ENCODE peak calls at places on chromosomes 1 and 21, in ten cellular contexts. T is esophagus squamous epithelium, Q is Peyer's patch, X is prostate gland, S is GM12892, H is A549, I is endothelial cell of umbilical vein, Y is ovary, R is breast epithelium, O is lower leg skin. E is an unnamed sample.

GRCh38 chr1:30883389-30884172 is 25.0 kb downstream of the SDC3 start:
- DNase-seq in H (no peak), X (no peak), T (no peak), Y (no peak), Q (no peak), R (no peak), I (no peak), S (no peak), O (no peak), E (no peak)

GRCh38 chr1:70685300-70686286 is 274.5 kb downstream of the CTH start:
- DNase-seq in S (peak), I (peak), Y (peak), H (peak), O (peak), Q (no peak), R (no peak), X (peak), T (no peak), E (peak)

GRCh38 chr1:58592521-58593134 is 15.6 kb upstream of the TACSTD2 start:
- DNase-seq in T (no peak), I (peak), S (no peak), Y (peak), Q (no peak), H (peak), X (peak), R (no peak), O (no peak), E (peak)

GRCh38 chr1:234401658-234402057 is 28.4 kb downstream of the COA6 start:
- DNase-seq in Q (no peak), I (no peak), X (no peak), R (no peak), H (no peak), S (no peak), O (no peak), T (no peak), Y (no peak), E (no peak)

GRCh38 chr1:248696261-248696660 is 6.3 kb downstream of the OR14I1 start:
- DNase-seq in H (peak), S (no peak), X (no peak), Q (no peak), T (no peak), R (no peak), Y (no peak), O (no peak), I (no peak), E (no peak)

GRCh38 chr1:224454337-224455055 is 19.9 kb upstream of the WDR26 start:
- DNase-seq in I (no peak), X (peak), Q (no peak), Y (no peak), S (no peak), T (no peak), O (peak), H (no peak), R (no peak), E (no peak)

GRCh38 chr1:94037392-94038229 is 83.3 kb downstream of the ABCA4 start:
- DNase-seq in T (no peak), Q (no peak), Y (no peak), H (no peak), S (no peak), I (peak), O (no peak), R (no peak), X (no peak), E (no peak)

GRCh38 chr21:34156957-34157356 is 83.6 kb downstream of the MRPS6 start:
- DNase-seq in R (no peak), S (no peak), X (no peak), H (no peak), O (no peak), Q (no peak), T (no peak), I (no peak), Y (no peak), E (no peak)

GRCh38 chr1:12436817-12437599 is 181.0 kb downstream of the DHRS3 start:
- DNase-seq in T (no peak), I (peak), H (no peak), Q (no peak), R (no peak), Y (no peak), O (no peak), S (no peak), X (no peak), E (no peak)

GRCh38 chr1:27563407-27564263 is 40.3 kb downstream of the AHDC1 start:
- DNase-seq in O (no peak), H (peak), T (no peak), S (no peak), X (no peak), Y (peak), R (no peak), I (no peak), Q (no peak), E (peak)

GRCh38 chr1:108813326-108813725 is 43.6 kb downstream of the AKNAD1 start:
- DNase-seq in X (no peak), R (no peak), S (no peak), T (no peak), Y (no peak), O (no peak), Q (no peak), H (no peak), I (no peak), E (no peak)

GRCh38 chr1:26190373-26190987 is at the start of gene CATSPER4:
- DNase-seq in O (no peak), X (no peak), R (no peak), I (no peak), Q (no peak), T (no peak), Y (no peak), H (peak), S (no peak), E (no peak)

GRCh38 chr1:114609826-114610225 is 28.4 kb upstream of the BCAS2 start:
- DNase-seq in R (no peak), H (no peak), O (no peak), T (no peak), S (no peak), Q (no peak), X (no peak), I (no peak), Y (no peak), E (no peak)

GRCh38 chr1:18109756-18110597 is 2.4 kb downstream of the IGSF21 start:
- DNase-seq in O (peak), I (no peak), H (peak), T (no peak), R (peak), Q (no peak), X (peak), S (no peak), Y (peak), E (no peak)

GRCh38 chr1:72355899-72356298 is 73.6 kb upstream of the NEGR1 start:
- DNase-seq in S (no peak), O (no peak), H (no peak), R (no peak), I (no peak), Q (no peak), T (no peak), Y (no peak), X (no peak), E (no peak)

GRCh38 chr21:42858185-42858847 is 21.0 kb downstream of the WDR4 start:
- DNase-seq in X (no peak), Q (no peak), S (no peak), R (no peak), H (no peak), O (no peak), Y (peak), I (no peak), T (no peak), E (no peak)

GRCh38 chr1:176494436-176494835 is 31.5 kb downstream of the PAPPA2 start:
- DNase-seq in I (no peak), O (no peak), X (no peak), Y (no peak), T (no peak), Q (no peak), S (no peak), R (no peak), H (no peak), E (no peak)

GRCh38 chr21:43590220-43590619 is 69.1 kb downstream of the HSF2BP start:
- DNase-seq in Q (no peak), R (no peak), I (no peak), S (no peak), X (no peak), T (no peak), O (no peak), Y (no peak), H (no peak), E (no peak)

GRCh38 chr1:46757256-46757955 is 38.5 kb upstream of the EFCAB14 start:
- DNase-seq in O (no peak), I (no peak), S (no peak), T (no peak), R (peak), H (no peak), Q (no peak), Y (no peak), X (peak), E (no peak)

GRCh38 chr1:34884961-34885360 is 25.4 kb upstream of the SMIM12 start:
- DNase-seq in H (peak), Y (no peak), R (no peak), O (no peak), T (no peak), S (no peak), Q (no peak), I (no peak), X (no peak), E (no peak)

GRCh38 chr1:53313556-53313955 is 14.3 kb downstream of the LRP8 start:
- DNase-seq in S (no peak), T (no peak), Y (no peak), R (no peak), X (no peak), H (no peak), O (no peak), Q (no peak), I (no peak), E (no peak)

GRCh38 chr1:75615664-75616435 is 4.9 kb upstream of the SLC44A5 start:
- DNase-seq in R (no peak), T (no peak), I (peak), O (no peak), Y (peak), X (no peak), H (peak), Q (peak), S (peak), E (peak)

GRCh38 chr1:179923044-179923443 is 31.6 kb upstream of the CEP350 start:
- DNase-seq in R (no peak), T (no peak), Y (no peak), O (no peak), I (no peak), H (no peak), S (no peak), X (no peak), Q (no peak), E (no peak)

GRCh38 chr1:1425753-1426495 is 4.8 kb upstream of the ANKRD65 start:
- DNase-seq in X (no peak), Q (no peak), S (peak), I (no peak), Y (no peak), R (no peak), H (no peak), O (no peak), T (no peak), E (no peak)

GRCh38 chr1:202088216-202088615 is 34.5 kb upstream of the GPR37L1 start:
- DNase-seq in Y (no peak), I (no peak), R (no peak), H (no peak), Q (no peak), O (no peak), X (no peak), S (no peak), T (no peak), E (no peak)

GRCh38 chr1:166822385-166822784 is 16.9 kb upstream of the POGK start:
- DNase-seq in S (no peak), O (no peak), I (no peak), Y (no peak), X (no peak), R (no peak), Q (no peak), H (peak), T (no peak), E (no peak)

GRCh38 chr21:26212220-26212619 is 41.6 kb upstream of the APP start:
- DNase-seq in S (no peak), R (no peak), T (no peak), Q (no peak), X (no peak), I (no peak), O (no peak), Y (no peak), H (no peak), E (no peak)

GRCh38 chr1:106768501-106768900 is 288.0 kb upstream of the PRMT6 start:
- DNase-seq in H (no peak), Y (no peak), R (no peak), X (no peak), Q (no peak), T (no peak), S (no peak), I (no peak), O (no peak), E (no peak)

GRCh38 chr21:45801989-45802388 is 158.5 kb downstream of the PCBP3 start:
- DNase-seq in R (no peak), Q (no peak), H (no peak), T (no peak), O (no peak), I (no peak), X (no peak), S (no peak), Y (no peak), E (no peak)

GRCh38 chr1:40838045-40838979 is 23.9 kb downstream of the CITED4 start:
- DNase-seq in S (no peak), X (no peak), Q (no peak), I (no peak), H (no peak), Y (no peak), O (no peak), T (no peak), R (no peak), E (no peak)

GRCh38 chr1:9651565-9652378 is at the start of gene PIK3CD:
- DNase-seq in I (no peak), R (no peak), S (peak), Y (peak), H (no peak), T (no peak), X (no peak), Q (peak), O (no peak), E (no peak)

GRCh38 chr1:215444715-215445414 is 122.2 kb upstream of the KCTD3 start:
- DNase-seq in O (no peak), X (no peak), I (no peak), T (no peak), S (no peak), R (no peak), Y (no peak), H (no peak), Q (no peak), E (no peak)

GRCh38 chr21:45011426-45011825 is 63.0 kb upstream of the ADARB1 start:
- DNase-seq in T (no peak), H (no peak), Y (no peak), X (no peak), I (no peak), O (no peak), Q (no peak), R (no peak), S (no peak), E (no peak)

GRCh38 chr21:16588433-16588860 is 858.7 kb downstream of the USP25 start:
- DNase-seq in T (no peak), I (no peak), Y (peak), H (peak), X (peak), S (no peak), R (peak), Q (no peak), O (peak), E (peak)

GRCh38 chr1:164240081-164240480 is 318.9 kb upstream of the PBX1 start:
- DNase-seq in I (no peak), H (no peak), Q (no peak), T (no peak), X (no peak), Y (no peak), S (no peak), O (no peak), R (no peak), E (no peak)

GRCh38 chr1:100629391-100629790 is 90.2 kb upstream of the VCAM1 start:
- DNase-seq in Q (no peak), H (no peak), R (no peak), O (no peak), T (no peak), X (no peak), I (peak), Y (no peak), S (no peak), E (no peak)

GRCh38 chr1:236524892-236525179 is 1.1 kb downstream of the LGALS8 start:
- DNase-seq in R (no peak), Y (no peak), S (no peak), X (no peak), T (no peak), O (no peak), I (no peak), H (no peak), Q (no peak), E (no peak)

GRCh38 chr1:236526079-236526478 is 2.3 kb downstream of the LGALS8 start:
- DNase-seq in H (no peak), R (no peak), I (no peak), S (no peak), Q (no peak), O (no peak), X (no peak), T (no peak), Y (no peak), E (no peak)

GRCh38 chr1:236524142-236524891 is 535 bp downstream of the LGALS8 start:
- DNase-seq in O (peak), R (no peak), Y (no peak), X (peak), H (peak), Q (peak), S (peak), I (peak), T (no peak), E (peak)

GRCh38 chr1:236522937-236523703 is 662 bp upstream of the LGALS8 start:
- DNase-seq in O (peak), R (peak), Y (peak), S (no peak), H (peak), I (peak), Q (no peak), X (peak), T (no peak), E (no peak)

DNA sequence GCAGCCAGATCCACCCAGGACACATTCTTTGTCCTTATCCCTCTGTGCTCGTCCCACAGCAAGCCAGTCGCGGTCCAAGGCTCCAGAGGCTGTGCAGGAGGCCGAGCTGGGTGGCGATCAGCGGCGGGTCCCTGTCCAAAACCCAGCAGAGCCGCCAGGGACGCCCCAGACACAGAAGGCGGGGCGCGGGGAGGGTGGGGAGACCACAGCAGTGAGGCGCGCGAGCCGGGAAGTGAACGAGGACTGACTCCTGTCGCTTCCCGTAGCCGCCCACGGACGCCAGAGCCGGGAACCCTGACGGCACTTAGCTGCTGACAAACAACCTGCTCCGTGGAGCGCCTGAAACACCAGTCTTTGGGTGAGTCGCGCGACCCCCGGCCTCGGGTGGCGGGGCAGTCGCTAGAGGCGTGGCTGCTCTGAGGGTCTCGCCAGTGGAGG is at the start of gene LGALS8:
- DNase-seq in H (peak), X (peak), T (peak), O (peak), Q (peak), R (peak), Y (peak), S (peak), I (peak), E (peak)
- TF ChIP-seq POLR2A in H (peak), X (peak), T (no peak), O (no peak), Q (peak), R (no peak), Y (peak), S (no peak), I (peak), E (peak)

GRCh38 chr21:36055551-36055950 is 4.8 kb downstream of the SETD4 start:
- DNase-seq in O (no peak), Q (no peak), H (no peak), I (no peak), S (no peak), X (no peak), T (no peak), Y (no peak), R (no peak), E (no peak)
- TF ChIP-seq POLR2A in O (no peak), Q (no peak), H (no peak), I (no peak), S (no peak), X (no peak), T (no peak), Y (no peak), R (no peak), E (no peak)

GRCh38 chr1:162561037-162561615 is 396 bp upstream of the UAP1 start:
- DNase-seq in T (peak), R (peak), X (peak), O (peak), S (peak), H (peak), I (peak), Q (peak), Y (peak), E (peak)
- TF ChIP-seq POLR2A in T (peak), R (peak), X (peak), O (no peak), S (no peak), H (peak), I (no peak), Q (no peak), Y (peak), E (peak)

DNA sequence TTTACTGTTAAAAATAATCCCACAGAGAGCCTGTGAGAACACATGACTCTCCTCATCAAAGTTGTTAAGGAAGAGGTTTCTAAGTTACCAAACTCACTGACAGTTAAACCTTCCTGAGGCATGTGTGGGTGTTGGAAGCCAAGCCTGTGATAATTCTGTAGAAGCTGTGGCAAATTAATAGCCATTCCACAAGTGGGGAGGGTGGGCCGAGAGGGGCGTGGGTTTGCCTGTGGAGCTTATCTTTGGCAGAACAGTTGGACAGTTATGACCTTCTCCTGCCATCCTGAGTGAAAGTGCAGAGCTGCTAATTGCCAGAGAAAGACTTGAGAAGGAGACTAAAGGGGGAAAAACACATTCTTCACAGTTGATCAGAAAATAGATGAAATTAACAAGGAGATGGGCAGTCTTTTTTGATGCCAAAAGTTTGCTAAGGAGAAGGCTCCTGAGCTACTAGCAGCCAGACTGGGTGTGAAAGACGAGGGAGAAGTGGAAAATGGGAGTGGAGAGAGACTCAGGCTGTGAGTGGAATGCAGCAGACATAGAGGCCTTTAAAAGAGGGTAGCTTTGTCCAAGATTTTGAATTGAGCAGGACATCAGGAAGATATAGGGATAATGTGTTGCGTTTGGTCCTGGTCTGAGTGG is 1.6 kb upstream of the PLA2G2C start:
- DNase-seq in I (no peak), Q (no peak), X (no peak), Y (no peak), T (no peak), O (no peak), R (no peak), S (no peak), H (no peak), E (no peak)
- TF ChIP-seq POLR2A in I (no peak), Q (no peak), X (no peak), Y (no peak), T (no peak), O (no peak), R (no peak), S (no peak), H (no peak), E (no peak)

GRCh38 chr1:155976913-155977606 is 1.3 kb downstream of the ARHGEF2 start:
- DNase-seq in Q (no peak), S (no peak), X (no peak), O (no peak), T (no peak), H (no peak), R (no peak), I (no peak), Y (no peak), E (no peak)

GRCh38 chr1:155978973-155979429 is 654 bp upstream of the ARHGEF2 start:
- DNase-seq in Q (no peak), T (no peak), X (no peak), O (no peak), H (no peak), S (no peak), R (no peak), I (no peak), Y (no peak), E (no peak)

GRCh38 chr1:155977607-155978324 is 581 bp downstream of the ARHGEF2 start:
- DNase-seq in S (no peak), X (peak), I (no peak), Y (peak), O (no peak), T (no peak), R (no peak), Q (no peak), H (no peak), E (no peak)

GRCh38 chr1:155979525-155980343 is 1.4 kb upstream of the ARHGEF2 start:
- DNase-seq in X (no peak), I (no peak), Y (no peak), H (no peak), R (no peak), T (no peak), S (no peak), Q (peak), O (no peak), E (no peak)

GRCh38 chr1:155978325-155978972 is at the start of gene ARHGEF2:
- DNase-seq in S (peak), H (peak), Y (peak), O (peak), R (peak), I (peak), X (peak), T (peak), Q (peak), E (peak)
- TF ChIP-seq POLR2A in S (peak), H (peak), Y (peak), O (no peak), R (peak), I (peak), X (peak), T (peak), Q (peak), E (peak)

GRCh38 chr1:11272842-11273594 is at the start of gene UBIAD1:
- DNase-seq in Q (peak), I (peak), O (peak), Y (peak), X (peak), H (peak), T (peak), S (peak), R (peak), E (no peak)
- TF ChIP-seq POLR2A in Q (peak), I (peak), O (no peak), Y (peak), X (peak), H (peak), T (peak), S (peak), R (no peak), E (peak)

GRCh38 chr1:182616130-182617074 is 12.2 kb upstream of the RGS16 start:
- DNase-seq in S (peak), T (no peak), H (no peak), O (peak), R (peak), X (peak), Q (peak), Y (peak), I (peak), E (no peak)
- TF ChIP-seq POLR2A in S (no peak), T (no peak), H (no peak), O (no peak), R (no peak), X (no peak), Q (no peak), Y (no peak), I (no peak), E (no peak)